ENCODE peak calls at places on chromosomes 13 and 19, in nine cellular contexts. K, S, A, P, J, R, Q, O and W are unnamed samples.

GRCh38 chr13:62453761-62454160 is 1038.1 kb upstream of the PCDH20 start:
- DNase-seq in A (no peak), P (no peak), O (no peak), R (no peak), S (no peak), K (no peak), J (no peak), Q (no peak), W (no peak)

GRCh38 chr19:39623946-39624345 is 21.6 kb downstream of the LGALS13 start:
- DNase-seq in K (no peak), Q (peak; percentile 39), A (no peak), O (no peak), P (no peak), S (no peak), J (no peak), R (no peak), W (no peak)

GRCh38 chr19:31803819-31804446 is 454.7 kb upstream of the TSHZ3 start:
- DNase-seq in R (no peak), K (no peak), A (no peak), S (no peak), O (no peak), P (no peak), J (no peak), Q (no peak), W (no peak)

GRCh38 chr13:73216381-73216831 is 157.6 kb downstream of the KLF5 start:
- DNase-seq in Q (no peak), O (peak; percentile 62), K (no peak), R (no peak), A (no peak), P (no peak), J (no peak), S (no peak), W (no peak)

GRCh38 chr19:49272204-49272603 is 52.8 kb downstream of the SLC6A16 start:
- DNase-seq in P (no peak), K (peak; percentile 9), J (no peak), O (peak; percentile 33), S (no peak), A (no peak), R (no peak), Q (no peak), W (no peak)

GRCh38 chr13:114173261-114173660 is 5.8 kb upstream of the CFAP97D2 start:
- DNase-seq in A (no peak), S (no peak), R (no peak), O (no peak), J (no peak), Q (no peak), P (no peak), K (no peak), W (no peak)

GRCh38 chr19:48539503-48540096 is 12.4 kb upstream of the SULT2B1 start:
- DNase-seq in J (no peak), K (no peak), P (no peak), R (no peak), Q (no peak), O (peak; percentile 16), S (no peak), A (no peak), W (no peak)

GRCh38 chr13:63773476-63773875 is 2357.8 kb upstream of the PCDH20 start:
- DNase-seq in P (no peak), S (no peak), Q (no peak), A (no peak), R (no peak), J (no peak), O (no peak), K (no peak), W (no peak)

GRCh38 chr19:58317481-58318072 is 9.2 kb upstream of the ZSCAN22 start:
- DNase-seq in R (no peak), A (peak; percentile 72), Q (no peak), P (no peak), O (no peak), K (peak; percentile 46), S (no peak), J (no peak), W (peak; percentile 19)

GRCh38 chr13:62643007-62643483 is 1227.4 kb upstream of the PCDH20 start:
- DNase-seq in J (no peak), Q (no peak), A (peak; percentile 55), R (no peak), P (no peak), S (no peak), O (no peak), K (peak; percentile 26), W (no peak)

GRCh38 chr19:13212759-13213330 is 62.6 kb downstream of the IER2 start:
- DNase-seq in R (peak; percentile 72), Q (peak; percentile 84), A (peak; percentile 91), O (peak; percentile 25), S (peak; percentile 80), J (peak; percentile 22), K (peak; percentile 86), P (peak; percentile 67), W (no peak)

GRCh38 chr19:39845172-39845571 is 1.0 kb downstream of the FBL start:
- DNase-seq in R (no peak), A (peak; percentile 69), J (no peak), Q (no peak), K (peak; percentile 19), S (no peak), O (no peak), P (no peak), W (no peak)

GRCh38 chr13:31151837-31152236 is 9.9 kb downstream of the HSPH1 start:
- DNase-seq in A (no peak), P (no peak), R (no peak), J (no peak), O (no peak), S (no peak), K (no peak), Q (no peak), W (no peak)

GRCh38 chr19:8334458-8335342 is 8.4 kb downstream of the KANK3 start:
- DNase-seq in J (no peak), S (no peak), K (peak; percentile 56), A (peak; percentile 83), R (peak; percentile 48), O (no peak), P (peak; percentile 64), Q (peak; percentile 78), W (no peak)